ENCODE peak calls at places on chromosomes 5 and 9, in nine cellular contexts. Z, S, M, T, B, I, Y, H and P are unnamed samples.
A peak's percentile ranks its signal among the peaks of the same experiment; 100 is the strongest.

GRCh38 chr5:96209829-96210228 is 223.2 kb downstream of the PCSK1 start:
- DNase-seq in S (peak; percentile 61), B (no peak), T (no peak), I (peak; percentile 90), Z (no peak), Y (no peak), H (no peak), M (peak; percentile 78), P (no peak)

GRCh38 chr5:136016945-136017530 is 11.8 kb upstream of the TGFBI start:
- DNase-seq in Z (no peak), I (peak; percentile 74), B (no peak), T (no peak), S (peak; percentile 80), Y (no peak), H (no peak), M (peak; percentile 97), P (peak; percentile 62)

GRCh38 chr9:30078195-30078594 is 2306.2 kb upstream of the ACO1 start:
- DNase-seq in B (no peak), I (no peak), H (no peak), T (no peak), S (no peak), Z (no peak), M (no peak), Y (no peak), P (no peak)

GRCh38 chr5:56910123-56910951 is 941 bp downstream of the SETD9 start:
- DNase-seq in T (peak; percentile 53), Y (peak; percentile 50), B (peak; percentile 65), M (no peak), H (peak; percentile 55), Z (peak; percentile 46), I (no peak), S (no peak), P (no peak)

GRCh38 chr5:12645582-12645981 is 741.3 kb upstream of the CTNND2 start:
- DNase-seq in T (no peak), I (no peak), Z (no peak), B (no peak), H (no peak), S (no peak), Y (no peak), M (no peak), P (no peak)

GRCh38 chr5:95715799-95716461 is 15.2 kb upstream of the RHOBTB3 start:
- DNase-seq in Z (no peak), T (no peak), B (no peak), M (peak; percentile 83), H (no peak), S (peak; percentile 63), I (peak; percentile 76), Y (no peak), P (no peak)

GRCh38 chr5:19256036-19256435 is 732.0 kb downstream of the CDH18 start:
- DNase-seq in Y (no peak), M (no peak), Z (no peak), B (no peak), T (no peak), H (no peak), I (no peak), S (no peak), P (no peak)

GRCh38 chr9:71509054-71509453 is 259.3 kb downstream of the CEMIP2 start:
- DNase-seq in T (no peak), Z (no peak), I (no peak), S (no peak), H (no peak), M (peak; percentile 76), B (peak; percentile 4), Y (no peak), P (no peak)

GRCh38 chr5:148653840-148654781 is at the start of gene HTR4:
- DNase-seq in M (no peak), T (no peak), H (no peak), I (no peak), B (peak; percentile 44), Y (no peak), Z (no peak), S (no peak), P (no peak)

GRCh38 chr5:96431376-96432244 is 1.4 kb downstream of the PCSK1 start:
- DNase-seq in I (peak; percentile 35), B (peak; percentile 64), Y (peak; percentile 21), Z (no peak), M (peak; percentile 32), T (no peak), H (no peak), S (no peak), P (no peak)

GRCh38 chr5:146208916-146209522 is 5.6 kb downstream of the RBM27 start:
- DNase-seq in Z (no peak), Y (no peak), S (no peak), T (no peak), M (no peak), H (no peak), B (no peak), I (peak; percentile 6), P (no peak)
- TF ChIP-seq CTCF in Z (no peak), Y (no peak), S (peak; percentile 4), T (peak; percentile 28), M (peak; percentile 29), H (no peak), B (peak; percentile 36), I (no peak), P (no peak)

GRCh38 chr9:89801723-89802680 is 197.2 kb downstream of the GADD45G start:
- DNase-seq in M (no peak), Y (no peak), T (no peak), H (no peak), S (no peak), B (no peak), Z (no peak), I (no peak), P (no peak)
- TF ChIP-seq CTCF in M (no peak), Y (peak; percentile 20), T (no peak), H (no peak), S (no peak), B (no peak), Z (no peak), I (no peak), P (no peak)

GRCh38 chr9:137721479-137721878 is 102.7 kb downstream of the EHMT1 start:
- DNase-seq in I (no peak), S (no peak), Z (no peak), Y (no peak), H (no peak), B (no peak), T (no peak), M (no peak), P (no peak)

GRCh38 chr9:137720571-137721110 is 101.8 kb downstream of the EHMT1 start:
- DNase-seq in I (no peak), B (no peak), H (no peak), T (no peak), Y (no peak), Z (no peak), S (no peak), M (peak; percentile 68), P (no peak)

GRCh38 chr9:137722481-137722880 is 103.7 kb downstream of the EHMT1 start:
- DNase-seq in Y (no peak), I (no peak), T (no peak), M (no peak), B (no peak), S (no peak), Z (no peak), H (no peak), P (no peak)

GRCh38 chr9:137723396-137724113 is 104.8 kb downstream of the EHMT1 start:
- DNase-seq in T (no peak), Y (no peak), M (no peak), S (no peak), I (no peak), Z (no peak), B (no peak), H (no peak), P (no peak)

GRCh38 chr9:137721899-137722298 is 103.1 kb downstream of the EHMT1 start:
- DNase-seq in H (no peak), Z (no peak), T (no peak), I (no peak), M (no peak), Y (no peak), B (no peak), S (no peak), P (no peak)
- TF ChIP-seq CTCF in H (no peak), Z (no peak), T (no peak), I (no peak), M (no peak), Y (no peak), B (peak; percentile 42), S (no peak), P (no peak)

GRCh38 chr5:140117523-140117922 is 3.6 kb downstream of the PURA start:
- DNase-seq in T (no peak), I (no peak), Z (no peak), H (no peak), M (no peak), S (no peak), Y (no peak), B (no peak), P (no peak)

GRCh38 chr5:140115186-140115500 is 1.2 kb downstream of the PURA start:
- DNase-seq in H (no peak), S (no peak), B (no peak), I (no peak), Y (no peak), Z (no peak), T (no peak), M (no peak), P (no peak)

GRCh38 chr5:140116716-140117115 is 2.8 kb downstream of the PURA start:
- DNase-seq in T (no peak), B (peak; percentile 44), Z (no peak), I (no peak), S (no peak), H (no peak), M (no peak), Y (no peak), P (no peak)

GRCh38 chr5:140114341-140115185 is 654 bp downstream of the PURA start:
- DNase-seq in Y (peak; percentile 47), I (peak; percentile 55), S (no peak), M (peak; percentile 64), B (peak; percentile 69), T (peak; percentile 66), H (peak; percentile 71), Z (peak; percentile 20), P (no peak)

GRCh38 chr5:140118294-140118936 is 4.5 kb downstream of the PURA start:
- DNase-seq in T (no peak), S (no peak), Z (no peak), B (peak; percentile 47), M (no peak), Y (no peak), I (peak; percentile 17), H (no peak), P (no peak)
- TF ChIP-seq CTCF in T (peak; percentile 11), S (no peak), Z (peak; percentile 8), B (no peak), M (no peak), Y (no peak), I (no peak), H (no peak), P (no peak)

DNA sequence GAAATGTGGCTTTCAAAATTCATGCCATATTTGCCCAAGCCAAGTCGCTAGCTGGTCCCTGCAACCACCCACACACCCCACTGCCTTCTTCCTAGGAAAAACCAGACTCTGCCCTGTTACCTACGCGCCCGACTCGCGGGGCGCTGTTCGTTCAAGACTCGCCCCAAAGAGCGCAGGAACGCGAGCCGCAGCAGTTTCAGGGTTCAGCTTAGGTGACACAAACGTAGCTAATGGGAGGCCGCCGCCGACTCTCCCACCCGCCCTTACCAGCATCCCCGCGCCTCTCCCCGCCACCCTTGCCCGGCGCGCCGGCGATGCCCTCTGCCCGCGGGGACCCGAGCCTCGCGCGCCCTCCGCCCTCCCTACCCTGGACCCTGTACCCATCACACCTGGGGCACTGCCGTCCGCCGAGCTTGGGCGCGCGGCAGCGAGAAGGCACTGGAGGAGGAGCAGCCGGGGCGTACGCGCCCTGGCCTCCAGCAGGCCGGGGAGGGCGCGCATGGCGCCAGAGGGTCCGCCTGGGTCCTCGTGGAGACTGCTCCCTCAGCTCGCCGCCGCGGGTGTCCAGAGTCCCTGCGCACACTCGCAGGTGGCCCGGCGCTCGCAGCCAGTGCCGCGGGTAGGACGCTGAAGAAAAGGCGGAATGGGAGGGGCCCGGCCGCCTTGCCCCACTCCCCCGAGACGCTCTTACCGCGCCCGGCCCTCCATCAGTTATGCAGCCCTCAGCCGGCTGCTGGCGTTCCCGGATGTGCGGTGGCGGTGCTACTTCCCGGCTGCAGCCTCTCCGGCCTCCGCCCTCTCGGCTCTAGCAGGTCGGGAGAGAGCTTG is at the start of gene EMB:
- DNase-seq in Z (no peak), H (peak; percentile 85), M (peak; percentile 82), I (no peak), S (no peak), B (peak; percentile 92), Y (peak; percentile 34), T (peak; percentile 68), P (no peak)
- TF ChIP-seq CTCF in Z (no peak), H (no peak), M (peak; percentile 54), I (no peak), S (no peak), B (no peak), Y (no peak), T (peak; percentile 20), P (no peak)